ENCODE peak calls at places on chromosomes 11 and 22, in eight cellular contexts. R is stimulated activated CD8-positive, alpha-beta memory T cell treated with anti-CD3 and anti-CD28 coated beads, Interleukin-2, amount 100 ng/mL, for 1 hour; O is left ventricle myocardium inferior; T is WTC11; H is amniotic stem cell; Q is dermis microvascular lymphatic vessel endothelial cell; S is astrocyte of the spinal cord; U is endodermal cell. N is an unnamed sample.

GRCh38 chr11:65437436-65438227 is 15.0 kb downstream of the NEAT1 start:
- DNase-seq in R (no peak), O (no peak), T (no peak), H (no peak), Q (no peak), S (peak), U (no peak), N (no peak)

GRCh38 chr11:103652013-103652412 is 384.4 kb upstream of the DDI1 start:
- DNase-seq in R (no peak), O (no peak), T (no peak), H (no peak), Q (no peak), S (peak), U (no peak), N (no peak)

GRCh38 chr11:134120921-134121526 is 52.2 kb downstream of the JAM3 start:
- DNase-seq in R (no peak), O (peak), T (no peak), H (peak), Q (no peak), S (no peak), U (no peak), N (no peak)

GRCh38 chr11:100576044-100577021 is 110.8 kb upstream of the ARHGAP42 start:
- DNase-seq in R (no peak), O (no peak), T (no peak), H (peak), Q (peak), S (peak), U (no peak), N (peak)

GRCh38 chr11:102280237-102280833 is 36.9 kb upstream of the BIRC3 start:
- DNase-seq in R (no peak), O (no peak), T (no peak), H (no peak), Q (no peak), S (no peak), U (no peak), N (no peak)

GRCh38 chr11:8593455-8593854 is 573 bp downstream of the STK33 start:
- DNase-seq in R (no peak), O (no peak), T (no peak), H (no peak), Q (no peak), S (no peak), U (no peak), N (no peak)

GRCh38 chr22:27046126-27046525 is 388.7 kb downstream of the MIAT start:
- DNase-seq in R (no peak), O (no peak), T (no peak), H (no peak), Q (no peak), S (no peak), U (no peak), N (no peak)

GRCh38 chr22:47837703-47838102 is 1075.3 kb downstream of the TBC1D22A start:
- DNase-seq in R (no peak), O (no peak), T (peak), H (no peak), Q (no peak), S (no peak), U (peak), N (no peak)

GRCh38 chr11:67245046-67245445 is 21.2 kb upstream of the GRK2 start:
- DNase-seq in R (no peak), O (no peak), T (no peak), H (no peak), Q (no peak), S (no peak), U (no peak), N (no peak)

GRCh38 chr22:49097966-49098365 is 729.7 kb downstream of the BRD1 start:
- DNase-seq in R (no peak), O (no peak), T (no peak), H (no peak), Q (no peak), S (no peak), U (no peak), N (no peak)

GRCh38 chr11:43576834-43577521 is 103.6 kb upstream of the HSD17B12 start:
- DNase-seq in R (no peak), O (peak), T (peak), H (peak), Q (peak), S (peak), U (peak), N (no peak)

GRCh38 chr22:28006271-28006670 is 87.2 kb upstream of the PITPNB start:
- DNase-seq in R (no peak), O (no peak), T (no peak), H (no peak), Q (no peak), S (no peak), U (no peak), N (no peak)

GRCh38 chr11:69293819-69294505 is at the start of gene MYEOV:
- DNase-seq in R (no peak), O (no peak), T (peak), H (no peak), Q (no peak), S (peak), U (peak), N (peak)

GRCh38 chr22:43925433-43926348 is 2.1 kb downstream of the PNPLA3 start:
- DNase-seq in R (no peak), O (no peak), T (peak), H (no peak), Q (no peak), S (no peak), U (peak), N (no peak)

GRCh38 chr11:7597620-7598019 is 75.7 kb downstream of the CYB5R2 start:
- DNase-seq in R (no peak), O (no peak), T (no peak), H (no peak), Q (no peak), S (no peak), U (no peak), N (no peak)

GRCh38 chr11:32884770-32885384 is 7.7 kb upstream of the QSER1 start:
- DNase-seq in R (no peak), O (no peak), T (no peak), H (no peak), Q (no peak), S (no peak), U (no peak), N (no peak)

GRCh38 chr11:6900327-6900999 is 8.2 kb upstream of the OR2D2 start:
- DNase-seq in R (no peak), O (no peak), T (no peak), H (no peak), Q (no peak), S (no peak), U (no peak), N (no peak)

GRCh38 chr11:636511-637332 is at the start of gene DRD4:
- DNase-seq in R (no peak), O (no peak), T (peak), H (no peak), Q (no peak), S (no peak), U (peak), N (no peak)

GRCh38 chr11:69444381-69445130 is 36.9 kb upstream of the LINC01488 start:
- DNase-seq in R (no peak), O (peak), T (peak), H (peak), Q (peak), S (peak), U (peak), N (no peak)

GRCh38 chr11:74819400-74819799 is 70.8 kb downstream of the RNF169 start:
- DNase-seq in R (no peak), O (no peak), T (no peak), H (no peak), Q (no peak), S (no peak), U (no peak), N (no peak)

GRCh38 chr11:61782841-61783240 is 9.6 kb downstream of the TMEM258 start:
- DNase-seq in R (no peak), O (no peak), T (no peak), H (no peak), Q (no peak), S (no peak), U (no peak), N (no peak)

GRCh38 chr11:95895815-95896214 is 28.1 kb downstream of the MTMR2 start:
- DNase-seq in R (no peak), O (no peak), T (no peak), H (no peak), Q (no peak), S (no peak), U (no peak), N (no peak)

GRCh38 chr22:39960791-39961746 is 872 bp downstream of the TMA7B start:
- DNase-seq in R (peak), O (no peak), T (no peak), H (no peak), Q (peak), S (peak), U (no peak), N (no peak)

GRCh38 chr11:110198031-110198729 is 98.2 kb downstream of the RDX start:
- DNase-seq in R (no peak), O (no peak), T (no peak), H (no peak), Q (no peak), S (peak), U (peak), N (no peak)

GRCh38 chr11:12981879-12982531 is 27.1 kb upstream of the RASSF10 start:
- DNase-seq in R (no peak), O (no peak), T (no peak), H (no peak), Q (peak), S (no peak), U (no peak), N (no peak)

GRCh38 chr11:129249351-129249750 is 57.2 kb upstream of the ARHGAP32 start:
- DNase-seq in R (no peak), O (no peak), T (no peak), H (no peak), Q (no peak), S (peak), U (no peak), N (no peak)

GRCh38 chr11:6354651-6355485 is 34.6 kb upstream of the CAVIN3 start:
- DNase-seq in R (no peak), O (no peak), T (no peak), H (no peak), Q (no peak), S (no peak), U (no peak), N (no peak)

GRCh38 chr11:28835790-28836189 is 727.6 kb downstream of the METTL15 start:
- DNase-seq in R (no peak), O (no peak), T (no peak), H (no peak), Q (no peak), S (peak), U (no peak), N (no peak)

GRCh38 chr11:117200813-117201515 is 1.8 kb downstream of the TAGLN start:
- DNase-seq in R (no peak), O (no peak), T (no peak), H (no peak), Q (no peak), S (no peak), U (peak), N (no peak)

GRCh38 chr11:112298535-112298934 is 37.9 kb upstream of the PLET1 start:
- DNase-seq in R (no peak), O (peak), T (no peak), H (no peak), Q (no peak), S (no peak), U (no peak), N (no peak)

GRCh38 chr11:1857064-1857463 is 4.2 kb downstream of the LSP1 start:
- DNase-seq in R (no peak), O (no peak), T (no peak), H (no peak), Q (no peak), S (no peak), U (no peak), N (no peak)

GRCh38 chr22:38697055-38697980 is 3.4 kb downstream of the JOSD1 start:
- DNase-seq in R (no peak), O (no peak), T (no peak), H (no peak), Q (no peak), S (peak), U (no peak), N (no peak)

GRCh38 chr11:431921-432320 is 9.9 kb downstream of the ANO9 start:
- DNase-seq in R (no peak), O (no peak), T (no peak), H (no peak), Q (no peak), S (no peak), U (no peak), N (no peak)

GRCh38 chr11:88704505-88704904 is 361.3 kb downstream of the GRM5 start:
- DNase-seq in R (no peak), O (no peak), T (no peak), H (no peak), Q (no peak), S (peak), U (no peak), N (no peak)

GRCh38 chr22:44133901-44134511 is 46.7 kb upstream of the PARVG start:
- DNase-seq in R (no peak), O (no peak), T (no peak), H (no peak), Q (peak), S (peak), U (no peak), N (no peak)

GRCh38 chr11:9775393-9775780 is 111.5 kb downstream of the SWAP70 start:
- DNase-seq in R (no peak), O (no peak), T (peak), H (no peak), Q (no peak), S (no peak), U (peak), N (no peak)

GRCh38 chr22:38120359-38121110 is 10.1 kb upstream of the BAIAP2L2 start:
- DNase-seq in R (no peak), O (no peak), T (no peak), H (no peak), Q (no peak), S (no peak), U (no peak), N (no peak)

GRCh38 chr11:134559617-134559992 is 147.6 kb upstream of the B3GAT1 start:
- DNase-seq in R (no peak), O (no peak), T (no peak), H (no peak), Q (no peak), S (no peak), U (peak), N (no peak)

GRCh38 chr11:68761801-68762200 is 10.5 kb upstream of the TESMIN start:
- DNase-seq in R (no peak), O (no peak), T (no peak), H (no peak), Q (no peak), S (no peak), U (no peak), N (no peak)